ENCODE peak calls at places on chromosomes 16 and 17, in nine cellular contexts. K, H, J, F, X, P, G, I and C are unnamed samples.

GRCh38 chr16:14489460-14489859 is 140.6 kb downstream of the PARN start:
- DNase-seq in K (peak), H (no peak), J (no peak), F (no peak), X (no peak), P (no peak), G (no peak), I (peak), C (no peak)

GRCh38 chr16:85514295-85514600 is 98.9 kb upstream of the GSE1 start:
- DNase-seq in K (no peak), H (no peak), J (no peak), F (no peak), X (no peak), P (no peak), G (no peak), I (no peak), C (no peak)

GRCh38 chr17:77212833-77213777 is 72.3 kb downstream of the SEC14L1 start:
- DNase-seq in K (no peak), H (no peak), J (no peak), F (no peak), X (no peak), P (no peak), G (no peak), I (no peak), C (no peak)

GRCh38 chr16:54817432-54817831 is 113.2 kb upstream of the IRX5 start:
- DNase-seq in K (no peak), H (no peak), J (no peak), F (no peak), X (no peak), P (no peak), G (no peak), I (peak), C (no peak)

GRCh38 chr17:28497931-28498330 is 8.2 kb upstream of the FOXN1 start:
- DNase-seq in K (no peak), H (no peak), J (no peak), F (no peak), X (no peak), P (no peak), G (no peak), I (no peak), C (no peak)

GRCh38 chr17:32192379-32192778 is 50.1 kb downstream of the RHOT1 start:
- DNase-seq in K (no peak), H (no peak), J (no peak), F (no peak), X (no peak), P (no peak), G (no peak), I (no peak), C (no peak)

GRCh38 chr17:39670746-39671145 is 2.5 kb downstream of the PNMT start:
- DNase-seq in K (no peak), H (no peak), J (no peak), F (no peak), X (no peak), P (no peak), G (no peak), I (no peak), C (no peak)

GRCh38 chr17:49443862-49444261 is 29.2 kb upstream of the PHB1 start:
- DNase-seq in K (no peak), H (no peak), J (no peak), F (no peak), X (no peak), P (no peak), G (no peak), I (no peak), C (no peak)

GRCh38 chr17:68453991-68454665 is 3.2 kb downstream of the WIPI1 start:
- DNase-seq in K (no peak), H (no peak), J (no peak), F (no peak), X (peak), P (no peak), G (no peak), I (no peak), C (no peak)

GRCh38 chr16:11824362-11824761 is 27.0 kb downstream of the RSL1D1 start:
- DNase-seq in K (no peak), H (no peak), J (no peak), F (peak), X (no peak), P (no peak), G (no peak), I (no peak), C (no peak)

GRCh38 chr17:40699359-40699758 is 4.2 kb downstream of the KRT24 start:
- DNase-seq in K (no peak), H (no peak), J (no peak), F (no peak), X (no peak), P (no peak), G (no peak), I (no peak), C (no peak)

GRCh38 chr17:68248199-68248825 is 469 bp downstream of the AMZ2 start:
- DNase-seq in K (no peak), H (no peak), J (no peak), F (peak), X (no peak), P (no peak), G (peak), I (no peak), C (no peak)

GRCh38 chr17:32546031-32546444 is 59.2 kb downstream of the CDK5R1 start:
- DNase-seq in K (no peak), H (no peak), J (no peak), F (no peak), X (no peak), P (no peak), G (no peak), I (no peak), C (no peak)